ENCODE peak calls at places on chromosomes 13 and 19, in ten cellular contexts. F is left ventricle myocardium inferior, I is prostate gland, W is cardiac muscle cell, X is heart left ventricle, T is body of pancreas, J is mammary epithelial cell, B is uterus, V is PC-3, G is upper lobe of right lung. M is an unnamed sample. For H3K4me1, the result is how much of the 10 kb centered on the place peaks cover.

GRCh38 chr13:98447881-98448641 is 128.8 kb downstream of the STK24 start:
- DNase-seq in F (peak), I (peak), W (peak), X (peak), T (peak), J (no peak), B (peak), V (peak), G (peak), M (peak)

GRCh38 chr19:45872095-45872919 is 8.2 kb downstream of the FOXA3 start:
- DNase-seq in F (no peak), I (no peak), W (no peak), X (no peak), T (no peak), J (no peak), B (no peak), V (no peak), G (no peak), M (no peak)

GRCh38 chr19:4693471-4694121 is 23.5 kb upstream of the MYDGF start:
- DNase-seq in F (no peak), I (no peak), W (no peak), X (no peak), T (no peak), J (no peak), B (no peak), V (no peak), G (no peak), M (no peak)

GRCh38 chr19:30711296-30711695 is 339.1 kb downstream of the ZNF536 start:
- DNase-seq in F (no peak), I (no peak), W (no peak), X (no peak), T (no peak), J (no peak), B (no peak), V (no peak), G (no peak), M (no peak)

GRCh38 chr19:55256562-55257460 is 2.0 kb downstream of the PPP6R1 start:
- DNase-seq in F (no peak), I (no peak), W (no peak), X (no peak), T (no peak), J (no peak), B (no peak), V (peak), G (no peak), M (no peak)

GRCh38 chr19:46756544-46756888 is 10.3 kb upstream of the STRN4 start:
- DNase-seq in F (no peak), I (no peak), W (no peak), X (no peak), T (no peak), J (no peak), B (no peak), V (no peak), G (no peak), M (no peak)

GRCh38 chr13:61253105-61253877 is 162.4 kb downstream of the PCDH20 start:
- DNase-seq in F (no peak), I (no peak), W (no peak), X (no peak), T (no peak), J (no peak), B (no peak), V (no peak), G (no peak), M (no peak)

GRCh38 chr19:47093841-47094240 is 19.7 kb downstream of the ZC3H4 start:
- DNase-seq in F (no peak), I (no peak), W (no peak), X (no peak), T (no peak), J (no peak), B (no peak), V (no peak), G (no peak), M (no peak)

GRCh38 chr19:46133101-46133627 is 8.7 kb upstream of the IGFL3 start:
- DNase-seq in F (no peak), I (peak), W (peak), X (no peak), T (peak), J (peak), B (peak), V (peak), G (no peak), M (peak)

GRCh38 chr13:66200555-66200954 is 1029.6 kb downstream of the PCDH9 start:
- DNase-seq in F (no peak), I (no peak), W (peak), X (no peak), T (no peak), J (no peak), B (no peak), V (no peak), G (no peak), M (no peak)

GRCh38 chr13:42047561-42048322 is 706 bp upstream of the DGKH start:
- DNase-seq in F (peak), I (peak), W (peak), X (peak), T (peak), J (peak), B (peak), V (peak), G (peak), M (peak)

GRCh38 chr19:51365211-51366049 is 758 bp downstream of the ETFB start:
- DNase-seq in F (no peak), I (no peak), W (peak), X (peak), T (peak), J (peak), B (peak), V (peak), G (no peak), M (peak)

GRCh38 chr19:54464624-54465266 is 1.2 kb upstream of the LENG9 start:
- DNase-seq in F (peak), I (peak), W (peak), X (peak), T (peak), J (peak), B (peak), V (peak), G (peak), M (peak)

GRCh38 chr19:35533822-35534521 is 716 bp downstream of the GAPDHS start:
- DNase-seq in F (no peak), I (no peak), W (peak), X (peak), T (no peak), J (no peak), B (no peak), V (no peak), G (peak), M (no peak)

GRCh38 chr19:50460161-50460765 is 16.0 kb upstream of the EMC10 start:
- DNase-seq in F (no peak), I (no peak), W (peak), X (no peak), T (no peak), J (no peak), B (no peak), V (peak), G (no peak), M (no peak)

GRCh38 chr13:46679369-46680180 is 117.4 kb downstream of the ESD start:
- DNase-seq in F (no peak), I (no peak), W (peak), X (no peak), T (no peak), J (no peak), B (peak), V (no peak), G (no peak), M (no peak)

GRCh38 chr13:46761866-46762265 is 35.1 kb downstream of the ESD start:
- DNase-seq in F (no peak), I (no peak), W (no peak), X (no peak), T (no peak), J (no peak), B (no peak), V (peak), G (no peak), M (no peak)

GRCh38 chr13:99085139-99085845 is 107.4 kb upstream of the DOCK9 start:
- DNase-seq in F (no peak), I (no peak), W (no peak), X (no peak), T (no peak), J (no peak), B (no peak), V (no peak), G (no peak), M (peak)

GRCh38 chr13:97108535-97108910 is 113.6 kb upstream of the MBNL2 start:
- DNase-seq in F (no peak), I (no peak), W (peak), X (no peak), T (no peak), J (no peak), B (peak), V (peak), G (no peak), M (peak)

GRCh38 chr13:40672310-40673060 is 6.0 kb upstream of the FOXO1 start:
- DNase-seq in F (no peak), I (no peak), W (peak), X (no peak), T (no peak), J (peak), B (no peak), V (peak), G (no peak), M (no peak)

GRCh38 chr13:98157609-98158008 is 14.7 kb downstream of the FARP1 start:
- DNase-seq in F (no peak), I (no peak), W (no peak), X (no peak), T (no peak), J (no peak), B (no peak), V (no peak), G (no peak), M (no peak)

GRCh38 chr19:54262470-54262869 is 5.4 kb upstream of the LILRB5 start:
- DNase-seq in F (no peak), I (no peak), W (no peak), X (no peak), T (no peak), J (no peak), B (no peak), V (no peak), G (no peak), M (no peak)

GRCh38 chr19:13790354-13790753 is 4.9 kb upstream of the ZSWIM4 start:
- DNase-seq in F (no peak), I (no peak), W (peak), X (no peak), T (no peak), J (no peak), B (no peak), V (no peak), G (no peak), M (no peak)

GRCh38 chr19:32642771-32643170 is 32.2 kb downstream of the ANKRD27 start:
- DNase-seq in F (no peak), I (no peak), W (no peak), X (no peak), T (no peak), J (no peak), B (no peak), V (no peak), G (no peak), M (no peak)

GRCh38 chr19:7848779-7849457 is 18.9 kb downstream of the EVI5L start:
- DNase-seq in F (no peak), I (no peak), W (no peak), X (no peak), T (no peak), J (no peak), B (no peak), V (no peak), G (no peak), M (no peak)

DNA sequence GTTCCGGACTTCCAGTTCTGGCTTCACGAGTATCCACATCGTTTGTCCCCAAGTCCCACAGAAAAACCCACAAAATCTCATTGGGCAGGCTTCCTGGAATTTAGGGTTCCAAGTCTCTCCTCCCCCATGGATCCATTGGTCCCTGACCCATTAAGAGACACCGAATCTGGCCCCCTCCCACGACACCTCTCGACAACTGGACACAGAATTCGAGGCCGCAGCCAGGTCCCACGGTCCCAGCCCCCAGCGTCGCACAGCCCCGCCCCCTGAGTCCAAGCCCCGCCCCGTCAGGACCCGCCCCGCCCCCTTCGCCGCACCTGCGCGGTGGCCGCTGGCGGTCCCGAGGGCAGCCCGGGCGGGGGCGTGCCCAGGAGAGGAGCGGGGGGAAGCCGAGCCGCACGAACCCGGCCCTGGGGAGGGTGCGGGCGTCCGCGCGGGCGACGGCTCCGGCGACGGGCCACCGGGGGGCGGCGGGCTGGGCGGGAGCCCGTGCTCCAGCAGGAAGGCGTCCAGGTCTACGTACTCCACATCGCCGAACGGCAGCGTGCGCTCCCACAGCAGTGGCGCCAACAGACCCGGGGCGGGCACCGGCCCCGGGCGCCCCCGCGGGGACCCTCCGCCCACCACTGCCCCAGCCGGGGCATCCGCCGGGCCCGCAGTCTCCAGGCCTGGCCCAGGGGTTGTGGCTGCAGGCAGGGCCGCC is 1.8 kb downstream of the DBP start:
- DNase-seq in F (peak), I (peak), W (peak), X (peak), T (peak), J (no peak), B (peak), V (peak), G (peak), M (peak)
- H3K4me1 ChIP-seq in F (half or more), I (under half), W (under half), X (under half), T (under half), J (under half), B (under half), V (under half), G (under half), M (under half)

DNA sequence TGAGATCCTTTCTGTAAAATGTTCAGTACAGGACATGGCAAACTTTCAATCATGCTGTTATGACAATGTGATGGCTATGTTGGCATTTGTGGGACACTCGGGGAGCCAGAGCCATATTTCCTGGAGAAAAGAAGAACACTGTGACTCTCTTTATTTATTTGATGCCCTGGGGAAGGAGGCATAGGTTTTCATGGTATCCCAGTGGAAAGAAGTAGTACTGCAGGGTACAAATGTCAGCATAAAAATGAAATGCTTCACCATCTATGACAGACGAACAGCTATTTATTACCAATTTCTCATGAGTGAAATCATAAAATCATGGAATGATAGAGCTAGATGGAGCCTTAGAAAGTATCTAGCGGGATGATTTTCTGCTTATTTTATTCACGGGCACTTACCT is 217.1 kb downstream of the COL4A1 start:
- DNase-seq in F (no peak), I (no peak), W (no peak), X (no peak), T (no peak), J (no peak), B (no peak), V (no peak), G (no peak), M (no peak)
- TF ChIP-seq CTCF in F (peak), I (no peak), W (peak), X (peak), T (no peak), J (peak), B (peak), V (peak), G (peak), M (peak)

GRCh38 chr13:112898786-112899617 is 70.0 kb upstream of the MCF2L start:
- DNase-seq in F (peak), I (no peak), W (no peak), X (no peak), T (no peak), J (no peak), B (no peak), V (no peak), G (no peak), M (peak)

GRCh38 chr13:112895521-112896465 is 73.2 kb upstream of the MCF2L start:
- DNase-seq in F (peak), I (no peak), W (no peak), X (no peak), T (no peak), J (no peak), B (no peak), V (no peak), G (no peak), M (no peak)

GRCh38 chr13:112897603-112897955 is 71.4 kb upstream of the MCF2L start:
- DNase-seq in F (no peak), I (no peak), W (no peak), X (no peak), T (no peak), J (no peak), B (no peak), V (no peak), G (no peak), M (no peak)

GRCh38 chr13:112897956-112898785 is 70.8 kb upstream of the MCF2L start:
- DNase-seq in F (peak), I (no peak), W (no peak), X (no peak), T (no peak), J (no peak), B (no peak), V (no peak), G (no peak), M (no peak)

DNA sequence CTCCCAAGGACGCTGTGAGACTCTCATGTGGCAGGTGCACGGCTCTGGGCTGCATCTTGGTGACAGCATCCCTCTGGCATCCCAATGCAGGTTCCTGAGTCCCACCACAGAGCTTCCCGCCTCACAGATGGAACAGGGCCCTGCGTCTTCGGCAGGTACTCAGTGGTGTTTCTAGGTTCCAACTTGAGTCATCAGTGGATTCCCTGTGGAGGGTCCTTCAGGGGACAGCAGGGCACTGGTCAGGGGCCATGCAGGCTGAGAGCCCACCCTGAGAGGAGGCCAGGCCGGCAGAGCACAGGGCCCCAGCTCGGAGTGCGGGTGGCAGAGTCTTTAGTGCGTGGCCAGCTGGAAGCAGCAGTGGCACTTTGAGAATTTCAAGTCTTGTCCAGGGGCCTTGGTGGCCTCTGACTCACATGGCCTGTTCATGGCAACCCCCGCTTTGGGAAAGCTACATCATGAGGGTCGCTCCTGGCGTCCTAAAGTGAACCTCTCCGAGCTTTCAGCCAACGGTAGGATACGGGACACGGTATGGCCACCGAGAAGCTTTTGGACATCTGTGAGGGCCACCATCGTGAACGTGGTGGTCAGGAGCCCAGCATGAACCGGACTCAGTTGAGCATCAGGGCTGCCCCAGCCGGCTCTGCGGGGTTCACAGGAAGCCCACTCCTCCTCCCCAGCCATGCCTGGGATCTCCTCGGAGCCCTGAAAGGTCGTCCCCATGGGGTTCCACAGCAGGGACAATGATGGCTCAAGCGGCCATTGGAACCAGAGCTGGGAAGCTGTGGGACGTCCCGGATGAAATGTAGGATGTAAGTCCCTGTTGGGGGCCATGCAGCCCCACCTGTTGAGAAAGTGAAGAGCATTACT is 72.0 kb upstream of the MCF2L start:
- DNase-seq in F (peak), I (no peak), W (no peak), X (no peak), T (no peak), J (no peak), B (no peak), V (no peak), G (no peak), M (peak)
- H3K27ac ChIP-seq in F (no peak), I (no peak), W (no peak), X (no peak), T (no peak), J (no peak), B (no peak), V (no peak), G (no peak), M (no peak)

DNA sequence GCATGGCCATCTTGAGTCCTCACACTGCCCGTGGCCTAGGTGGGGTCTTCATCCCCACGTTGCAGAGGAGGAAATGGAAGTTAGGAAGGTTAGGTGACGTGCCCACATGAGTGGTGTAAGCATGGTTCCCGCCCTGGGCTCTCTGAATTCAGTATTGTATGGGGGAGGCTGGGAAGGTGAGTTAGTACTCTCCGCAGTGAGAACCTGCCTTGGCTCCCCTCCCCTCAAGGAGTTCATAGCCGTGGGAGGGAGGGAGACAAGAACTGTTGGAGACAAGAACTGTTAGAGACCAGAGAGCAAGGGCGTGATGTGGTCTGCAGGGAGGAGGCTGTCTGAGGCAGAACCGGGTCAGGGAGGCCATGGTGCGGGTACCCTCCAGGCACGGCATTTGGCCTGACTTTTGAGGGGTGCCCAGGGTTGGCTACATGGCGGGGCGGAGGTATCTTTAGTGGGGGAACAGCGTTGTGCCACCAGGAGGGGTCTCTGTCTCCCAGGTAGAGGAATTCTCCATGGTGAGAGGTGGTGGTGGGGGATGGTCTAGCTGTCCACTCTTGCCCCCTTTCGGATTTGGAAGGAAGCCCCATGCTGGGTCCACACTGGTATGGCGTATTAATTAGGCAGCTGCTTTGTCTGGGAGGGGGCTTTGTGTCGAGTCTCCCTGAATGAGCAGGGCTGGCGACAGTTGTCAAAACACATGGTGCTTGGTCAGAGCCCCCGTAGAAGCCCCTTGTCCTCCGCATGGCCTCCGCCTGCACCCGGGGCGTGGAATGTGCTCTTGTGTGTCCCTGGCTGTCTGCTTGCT is 45.8 kb downstream of the CAPN12 start:
- DNase-seq in F (no peak), I (no peak), W (no peak), X (no peak), T (no peak), J (peak), B (no peak), V (no peak), G (no peak), M (no peak)
- H3K4me1 ChIP-seq in F (half or more), I (under half), W (under half), X (half or more), T (half or more), J (half or more), B (under half), V (under half), G (half or more), M (half or more)

GRCh38 chr13:91158015-91158390 is 189.5 kb upstream of the MIR17HG start:
- DNase-seq in F (no peak), I (no peak), W (peak), X (no peak), T (no peak), J (no peak), B (no peak), V (peak), G (no peak), M (no peak)
- TF ChIP-seq CTCF in F (no peak), I (no peak), W (no peak), X (peak), T (peak), J (no peak), B (no peak), V (peak), G (peak), M (no peak)

M was measured in adrenal gland.